ENCODE peak calls at places on chromosomes 6 and 20, in five cellular contexts. A is IMR-90, R is H1, Y is mesendoderm, J is H9. C is an unnamed sample.

GRCh38 chr6:152948150-152948768 is 34.6 kb downstream of the FBXO5 start:
- DNase-seq in A (peak; percentile 52), R (no peak), Y (peak; percentile 40), J (no peak), C (peak; percentile 78)

GRCh38 chr6:66992660-66993059 is 1285.6 kb upstream of the EYS start:
- DNase-seq in A (no peak), R (no peak), Y (no peak), J (no peak), C (no peak)

GRCh38 chr6:74932214-74932923 is 273.5 kb downstream of the COL12A1 start:
- DNase-seq in A (peak; percentile 10), R (no peak), Y (peak; percentile 58), J (no peak), C (peak; percentile 94)

GRCh38 chr20:34302312-34302722 is 838 bp downstream of the AHCY start:
- DNase-seq in A (peak; percentile 47), R (no peak), Y (no peak), J (no peak), C (peak; percentile 45)

GRCh38 chr6:14079433-14079832 is 38.1 kb upstream of the CD83 start:
- DNase-seq in A (peak; percentile 53), R (no peak), Y (no peak), J (no peak), C (no peak)

GRCh38 chr6:75579951-75580350 is 21.7 kb upstream of the SENP6 start:
- DNase-seq in A (no peak), R (no peak), Y (no peak), J (no peak), C (no peak)

GRCh38 chr20:24360531-24360930 is 108.9 kb upstream of the SYNDIG1 start:
- DNase-seq in A (no peak), R (no peak), Y (no peak), J (no peak), C (no peak)

GRCh38 chr20:25198663-25199363 is 3.3 kb downstream of the ENTPD6 start:
- DNase-seq in A (no peak), R (no peak), Y (no peak), J (no peak), C (no peak)

GRCh38 chr6:144595266-144595665 is 310.1 kb downstream of the UTRN start:
- DNase-seq in A (peak; percentile 35), R (no peak), Y (no peak), J (no peak), C (no peak)

GRCh38 chr6:158972241-158973233 is 27.5 kb downstream of the RSPH3 start:
- DNase-seq in A (peak; percentile 69), R (no peak), Y (peak; percentile 56), J (no peak), C (peak; percentile 79)

GRCh38 chr20:25544760-25545159 is 40.6 kb downstream of the NINL start:
- DNase-seq in A (no peak), R (no peak), Y (peak; percentile 64), J (no peak), C (no peak)

GRCh38 chr6:63640062-63640461 is 4.5 kb downstream of the PHF3 start:
- DNase-seq in A (peak; percentile 79), R (no peak), Y (no peak), J (no peak), C (no peak)

GRCh38 chr6:163945813-163946212 is 531.3 kb downstream of the QKI start:
- DNase-seq in A (no peak), R (no peak), Y (no peak), J (no peak), C (no peak)

GRCh38 chr6:84772428-84773132 is 8.2 kb upstream of the TBX18 start:
- DNase-seq in A (no peak), R (no peak), Y (peak; percentile 27), J (peak; percentile 44), C (no peak)

GRCh38 chr6:36759177-36759757 is 61.6 kb downstream of the RAB44 start:
- DNase-seq in A (peak; percentile 68), R (peak; percentile 23), Y (peak; percentile 73), J (peak; percentile 88), C (peak; percentile 65)

GRCh38 chr6:153125032-153125431 is 6.0 kb downstream of the RGS17 start:
- DNase-seq in A (no peak), R (no peak), Y (no peak), J (no peak), C (no peak)

GRCh38 chr6:166490671-166491500 is 95.6 kb downstream of the RAMACL start:
- DNase-seq in A (peak; percentile 86), R (no peak), Y (no peak), J (no peak), C (no peak)

GRCh38 chr6:35248300-35248699 is 11.2 kb upstream of the ZNF76 start:
- DNase-seq in A (peak; percentile 28), R (no peak), Y (no peak), J (no peak), C (no peak)

GRCh38 chr6:160996316-160996715 is 4.7 kb downstream of the MAP3K4 start:
- DNase-seq in A (no peak), R (no peak), Y (no peak), J (no peak), C (no peak)

GRCh38 chr6:91716361-91716760 is 1129.5 kb upstream of the MAP3K7 start:
- DNase-seq in A (no peak), R (no peak), Y (no peak), J (no peak), C (no peak)

GRCh38 chr6:95847061-95847460 is 168.7 kb upstream of the FUT9 start:
- DNase-seq in A (no peak), R (no peak), Y (peak; percentile 84), J (no peak), C (no peak)

GRCh38 chr20:2005359-2005758 is 11.5 kb upstream of the PDYN start:
- DNase-seq in A (peak; percentile 8), R (no peak), Y (no peak), J (peak; percentile 13), C (peak; percentile 14)

GRCh38 chr20:10667077-10667401 is 6.8 kb downstream of the JAG1 start:
- DNase-seq in A (no peak), R (no peak), Y (no peak), J (no peak), C (no peak)

GRCh38 chr6:134176283-134176975 is 124.0 kb upstream of the SLC2A12 start:
- DNase-seq in A (peak; percentile 37), R (no peak), Y (peak; percentile 68), J (peak; percentile 67), C (no peak)

GRCh38 chr6:152794696-152795095 is 44.1 kb downstream of the VIP start:
- DNase-seq in A (no peak), R (no peak), Y (no peak), J (no peak), C (no peak)

GRCh38 chr6:143279385-143279784 is 171.1 kb downstream of the ADAT2 start:
- DNase-seq in A (peak; percentile 21), R (no peak), Y (peak; percentile 69), J (peak; percentile 49), C (no peak)

GRCh38 chr20:43444107-43444506 is 13.6 kb upstream of the SRSF6 start:
- DNase-seq in A (no peak), R (no peak), Y (peak; percentile 43), J (peak; percentile 16), C (no peak)

GRCh38 chr20:35743693-35744491 is 1.8 kb upstream of the RBM39 start:
- DNase-seq in A (peak; percentile 31), R (no peak), Y (no peak), J (no peak), C (peak; percentile 35)

GRCh38 chr20:24484081-24484450 is 14.6 kb downstream of the SYNDIG1 start:
- DNase-seq in A (no peak), R (no peak), Y (no peak), J (no peak), C (no peak)

GRCh38 chr20:49635171-49635570 is 67.2 kb upstream of the PTGIS start:
- DNase-seq in A (no peak), R (no peak), Y (no peak), J (no peak), C (no peak)

GRCh38 chr6:7522873-7523272 is 18.6 kb upstream of the DSP start:
- DNase-seq in A (no peak), R (no peak), Y (no peak), J (no peak), C (no peak)

GRCh38 chr20:60478533-60478932 is 520.3 kb downstream of the CDH26 start:
- DNase-seq in A (no peak), R (no peak), Y (no peak), J (no peak), C (no peak)

GRCh38 chr6:106973841-106974336 is 640 bp downstream of the CD24 start:
- DNase-seq in A (no peak), R (no peak), Y (peak; percentile 67), J (no peak), C (peak; percentile 9)

GRCh38 chr6:154615483-154616025 is 105.1 kb upstream of the CNKSR3 start:
- DNase-seq in A (peak; percentile 60), R (no peak), Y (no peak), J (peak; percentile 60), C (no peak)

GRCh38 chr20:8656335-8656734 is 412.6 kb upstream of the PLCB4 start:
- DNase-seq in A (no peak), R (no peak), Y (peak; percentile 22), J (no peak), C (peak; percentile 53)
- H2BK5ac ChIP-seq in A (no peak overlapping the region), R (no peak overlapping the region), Y (no peak overlapping the region), J (no peak overlapping the region), C (no peak overlapping the region)

DNA sequence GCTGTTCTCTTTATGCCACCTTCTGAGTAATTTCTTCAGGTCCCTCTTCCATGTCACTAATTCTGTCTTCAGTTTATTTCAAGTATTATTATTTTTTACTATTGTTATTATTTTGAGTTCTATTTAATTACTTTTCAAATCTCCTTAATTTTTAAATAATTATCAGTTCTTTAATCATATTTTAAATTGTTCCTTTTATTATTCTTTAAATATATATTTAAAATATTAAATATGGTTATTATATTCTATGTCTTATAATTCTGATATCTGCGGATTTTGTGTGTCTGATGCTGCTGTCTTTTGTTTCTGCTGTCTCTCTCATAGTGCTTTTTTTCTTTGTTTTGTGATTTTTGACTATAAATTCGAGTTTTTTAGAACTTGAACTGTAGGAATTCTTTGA is 2.2 kb downstream of the POLR1H start:
- DNase-seq in A (no peak), R (no peak), Y (no peak), J (no peak), C (no peak)
- H3K9ac ChIP-seq in A (no peak overlapping the region), R (no peak overlapping the region), Y (no peak overlapping the region), J (no peak overlapping the region), C (no peak overlapping the region)

GRCh38 chr6:43173496-43174262 is 2.6 kb downstream of the SRF start:
- DNase-seq in A (no peak), R (no peak), Y (no peak), J (no peak), C (peak; percentile 83)
- H2BK5ac ChIP-seq in A (peak overlapping the region; percentile 94), R (peak overlapping the region; percentile 47), Y (peak overlapping the region; percentile 4), J (no peak overlapping the region), C (peak overlapping the region; percentile 44)

GRCh38 chr6:121319112-121319553 is 15.1 kb downstream of the TBC1D32 start:
- DNase-seq in A (peak; percentile 20), R (no peak), Y (peak; percentile 63), J (no peak), C (no peak)
- H3K9ac ChIP-seq in A (no peak overlapping the region), R (no peak overlapping the region), Y (peak overlapping the region; percentile 12), J (no peak overlapping the region), C (no peak overlapping the region)